ENCODE peak calls at places on chromosomes 16 and 17, in six cellular contexts. O is cardiac muscle cell; Y is stimulated activated CD4-positive, alpha-beta T cell treated with anti-CD3 and anti-CD28 coated beads, TNF-alpha, amount 100 ng/mL, for 4 hours; S is stimulated activated naive CD8-positive, alpha-beta T cell treated with anti-CD3 and anti-CD28 coated beads, Interleukin-15, amount 100 ng/mL, for 72 hours; V is stomach; F is HTR-8/SVneo. L is an unnamed sample.

GRCh38 chr16:14529010-14529669 is 100.9 kb downstream of the PARN start:
- DNase-seq in Y (peak), S (peak), V (peak), O (peak), F (peak), L (peak)

GRCh38 chr16:64440421-64440831 is 681.4 kb downstream of the CDH11 start:
- DNase-seq in V (no peak), O (peak), S (no peak), Y (no peak), F (no peak), L (no peak)

GRCh38 chr16:15857779-15858560 is 1.1 kb upstream of the MYH11 start:
- DNase-seq in F (no peak), O (peak), S (no peak), V (peak), Y (no peak), L (no peak)

GRCh38 chr17:1961187-1961586 is 63.9 kb downstream of the RTN4RL1 start:
- DNase-seq in F (no peak), Y (no peak), S (no peak), V (no peak), O (peak), L (no peak)

GRCh38 chr17:19335951-19336631 is 26.4 kb downstream of the B9D1 start:
- DNase-seq in V (no peak), F (no peak), Y (no peak), O (no peak), S (no peak), L (no peak)

GRCh38 chr17:57536789-57537523 is 208.1 kb downstream of the CCDC182 start:
- DNase-seq in F (no peak), O (no peak), S (no peak), Y (no peak), V (no peak), L (no peak)

GRCh38 chr17:31825961-31826691 is 32.9 kb downstream of the COPRS start:
- DNase-seq in Y (no peak), F (no peak), S (no peak), O (peak), V (no peak), L (no peak)

GRCh38 chr16:30335598-30336474 is 19.3 kb downstream of the CD2BP2 start:
- DNase-seq in F (no peak), O (peak), Y (no peak), S (no peak), V (no peak), L (no peak)

GRCh38 chr17:46025060-46025459 is 26.0 kb downstream of the STH start:
- DNase-seq in O (no peak), F (no peak), S (no peak), V (no peak), Y (no peak), L (no peak)

GRCh38 chr17:8225813-8226535 is 15.6 kb upstream of the AURKB start:
- DNase-seq in O (peak), V (peak), Y (peak), S (peak), F (peak), L (peak)

GRCh38 chr17:79739148-79740062 is 8.7 kb downstream of the ENPP7 start:
- DNase-seq in F (no peak), S (no peak), V (no peak), Y (no peak), O (no peak), L (no peak)

GRCh38 chr16:89924298-89924924 is 1.3 kb downstream of the TUBB3 start:
- DNase-seq in Y (no peak), S (no peak), O (peak), F (no peak), V (no peak), L (no peak)

GRCh38 chr16:64983983-64984382 is 137.9 kb downstream of the CDH11 start:
- DNase-seq in V (no peak), O (peak), S (no peak), F (no peak), Y (no peak), L (peak)

GRCh38 chr17:68794636-68795503 is 160.3 kb downstream of the ABCA8 start:
- DNase-seq in F (no peak), O (peak), Y (no peak), S (no peak), V (no peak), L (peak)

GRCh38 chr17:44820631-44821196 is 9.4 kb downstream of the GJC1 start:
- DNase-seq in Y (no peak), S (no peak), O (peak), V (no peak), F (peak), L (no peak)

GRCh38 chr17:33228548-33228947 is 64.5 kb downstream of the ASIC2 start:
- DNase-seq in V (no peak), F (no peak), O (no peak), Y (no peak), S (no peak), L (no peak)

GRCh38 chr16:53689636-53690035 is 14.0 kb downstream of the RPGRIP1L start:
- DNase-seq in S (no peak), Y (no peak), O (no peak), V (no peak), F (no peak), L (no peak)

GRCh38 chr17:64155751-64156544 is 26.0 kb upstream of the ERN1 start:
- DNase-seq in S (no peak), F (no peak), Y (no peak), V (peak), O (peak), L (peak)

GRCh38 chr17:39002991-39003715 is 36.0 kb upstream of the FBXO47 start:
- DNase-seq in S (peak), F (no peak), O (peak), V (peak), Y (peak), L (peak)

GRCh38 chr17:40526668-40527067 is 25.2 kb upstream of the TNS4 start:
- DNase-seq in S (no peak), F (no peak), V (no peak), O (peak), Y (no peak), L (no peak)

GRCh38 chr16:54493076-54493475 is 206.5 kb upstream of the IRX3 start:
- DNase-seq in F (no peak), O (peak), S (no peak), Y (no peak), V (no peak), L (no peak)

GRCh38 chr17:76562734-76563148 is 22.9 kb downstream of the PRCD start:
- DNase-seq in S (no peak), Y (no peak), V (no peak), F (no peak), O (peak), L (no peak)

GRCh38 chr16:79250457-79251098 is 350.0 kb downstream of the MAF start:
- DNase-seq in S (no peak), F (no peak), Y (no peak), O (no peak), V (no peak), L (no peak)